ENCODE peak calls at places on chromosome 11, in five cellular contexts. One of them, this sample, is unnamed.

GRCh38 chr11:114196994-114197702 is 99.1 kb upstream of the NNMT start:
- DNase-seq in CD8-positive, alpha-beta memory T cell: no peak
- DNase-seq in astrocyte: no peak
- DNase-seq in CD4-positive, CD25-positive, alpha-beta regulatory T cell: no peak
- DNase-seq in PC-3: no peak
- DNase-seq in this sample: no peak

GRCh38 chr11:14189874-14190273 is 169.1 kb downstream of the RRAS2 start:
- DNase-seq in CD8-positive, alpha-beta memory T cell: no peak
- DNase-seq in astrocyte: no peak
- DNase-seq in CD4-positive, CD25-positive, alpha-beta regulatory T cell: no peak
- DNase-seq in PC-3: no peak
- DNase-seq in this sample: no peak

GRCh38 chr11:24705474-24705873 is 208.6 kb downstream of the LUZP2 start:
- DNase-seq in CD8-positive, alpha-beta memory T cell: no peak
- DNase-seq in astrocyte: no peak
- DNase-seq in CD4-positive, CD25-positive, alpha-beta regulatory T cell: no peak
- DNase-seq in PC-3: no peak
- DNase-seq in this sample: no peak

GRCh38 chr11:75233688-75234295 is 6.8 kb upstream of the TPBGL start:
- DNase-seq in CD8-positive, alpha-beta memory T cell: no peak
- DNase-seq in astrocyte: peak; percentile 41
- DNase-seq in CD4-positive, CD25-positive, alpha-beta regulatory T cell: no peak
- DNase-seq in PC-3: peak; percentile 77
- DNase-seq in this sample: peak; percentile 43

GRCh38 chr11:87901366-87901765 is 273.9 kb downstream of the RAB38 start:
- DNase-seq in CD8-positive, alpha-beta memory T cell: no peak
- DNase-seq in astrocyte: no peak
- DNase-seq in CD4-positive, CD25-positive, alpha-beta regulatory T cell: no peak
- DNase-seq in PC-3: no peak
- DNase-seq in this sample: no peak

GRCh38 chr11:3126901-3127691 is 38.0 kb downstream of the OSBPL5 start:
- DNase-seq in CD8-positive, alpha-beta memory T cell: peak; percentile 36
- DNase-seq in astrocyte: no peak
- DNase-seq in CD4-positive, CD25-positive, alpha-beta regulatory T cell: no peak
- DNase-seq in PC-3: no peak
- DNase-seq in this sample: no peak

GRCh38 chr11:7673724-7674434 is 579 bp upstream of the CYB5R2 start:
- DNase-seq in CD8-positive, alpha-beta memory T cell: no peak
- DNase-seq in astrocyte: no peak
- DNase-seq in CD4-positive, CD25-positive, alpha-beta regulatory T cell: no peak
- DNase-seq in PC-3: no peak
- DNase-seq in this sample: peak; percentile 16

GRCh38 chr11:31764186-31764730 is 46.9 kb downstream of the PAX6 start:
- DNase-seq in CD8-positive, alpha-beta memory T cell: no peak
- DNase-seq in astrocyte: no peak
- DNase-seq in CD4-positive, CD25-positive, alpha-beta regulatory T cell: no peak
- DNase-seq in PC-3: no peak
- DNase-seq in this sample: no peak

GRCh38 chr11:130150790-130151189 is 8.8 kb upstream of the ST14 start:
- DNase-seq in CD8-positive, alpha-beta memory T cell: no peak
- DNase-seq in astrocyte: no peak
- DNase-seq in CD4-positive, CD25-positive, alpha-beta regulatory T cell: no peak
- DNase-seq in PC-3: no peak
- DNase-seq in this sample: no peak

GRCh38 chr11:68206211-68206610 is 6.9 kb downstream of the KMT5B start:
- DNase-seq in CD8-positive, alpha-beta memory T cell: no peak
- DNase-seq in astrocyte: peak; percentile 32
- DNase-seq in CD4-positive, CD25-positive, alpha-beta regulatory T cell: peak; percentile 60
- DNase-seq in PC-3: peak; percentile 91
- DNase-seq in this sample: peak; percentile 65

GRCh38 chr11:92376146-92376599 is 151.6 kb downstream of the FAT3 start:
- DNase-seq in CD8-positive, alpha-beta memory T cell: no peak
- DNase-seq in astrocyte: peak; percentile 93
- DNase-seq in CD4-positive, CD25-positive, alpha-beta regulatory T cell: no peak
- DNase-seq in PC-3: no peak
- DNase-seq in this sample: peak; percentile 12

GRCh38 chr11:13042873-13043338 is 33.8 kb downstream of the RASSF10 start:
- DNase-seq in CD8-positive, alpha-beta memory T cell: no peak
- DNase-seq in astrocyte: no peak
- DNase-seq in CD4-positive, CD25-positive, alpha-beta regulatory T cell: no peak
- DNase-seq in PC-3: no peak
- DNase-seq in this sample: no peak

GRCh38 chr11:63866211-63866610 is 27.3 kb downstream of the MARK2 start:
- DNase-seq in CD8-positive, alpha-beta memory T cell: peak; percentile 88
- DNase-seq in astrocyte: peak; percentile 59
- DNase-seq in CD4-positive, CD25-positive, alpha-beta regulatory T cell: peak; percentile 82
- DNase-seq in PC-3: peak; percentile 42
- DNase-seq in this sample: peak; percentile 55

GRCh38 chr11:108511851-108512474 is 13.8 kb upstream of the POGLUT3 start:
- DNase-seq in CD8-positive, alpha-beta memory T cell: no peak
- DNase-seq in astrocyte: peak; percentile 87
- DNase-seq in CD4-positive, CD25-positive, alpha-beta regulatory T cell: no peak
- DNase-seq in PC-3: peak; percentile 26
- DNase-seq in this sample: peak; percentile 94

GRCh38 chr11:99244613-99245012 is 223.9 kb downstream of the CNTN5 start:
- DNase-seq in CD8-positive, alpha-beta memory T cell: no peak
- DNase-seq in astrocyte: peak; percentile 56
- DNase-seq in CD4-positive, CD25-positive, alpha-beta regulatory T cell: no peak
- DNase-seq in PC-3: peak; percentile 13
- DNase-seq in this sample: no peak

GRCh38 chr11:130498181-130498580 is 49.7 kb downstream of the ADAMTS15 start:
- DNase-seq in CD8-positive, alpha-beta memory T cell: no peak
- DNase-seq in astrocyte: no peak
- DNase-seq in CD4-positive, CD25-positive, alpha-beta regulatory T cell: no peak
- DNase-seq in PC-3: no peak
- DNase-seq in this sample: no peak

GRCh38 chr11:124656759-124657627 is 16.5 kb downstream of the SIAE start:
- DNase-seq in CD8-positive, alpha-beta memory T cell: no peak
- DNase-seq in astrocyte: peak; percentile 61
- DNase-seq in CD4-positive, CD25-positive, alpha-beta regulatory T cell: no peak
- DNase-seq in PC-3: no peak
- DNase-seq in this sample: peak; percentile 80

GRCh38 chr11:35487532-35488078 is 37.8 kb downstream of the PAMR1 start:
- DNase-seq in CD8-positive, alpha-beta memory T cell: no peak
- DNase-seq in astrocyte: peak; percentile 57
- DNase-seq in CD4-positive, CD25-positive, alpha-beta regulatory T cell: no peak
- DNase-seq in PC-3: peak; percentile 69
- DNase-seq in this sample: peak; percentile 39

GRCh38 chr11:91776660-91777059 is 448.0 kb upstream of the FAT3 start:
- DNase-seq in CD8-positive, alpha-beta memory T cell: no peak
- DNase-seq in astrocyte: no peak
- DNase-seq in CD4-positive, CD25-positive, alpha-beta regulatory T cell: no peak
- DNase-seq in PC-3: no peak
- DNase-seq in this sample: no peak

GRCh38 chr11:101446238-101446637 is 137.6 kb downstream of the TRPC6 start:
- DNase-seq in CD8-positive, alpha-beta memory T cell: no peak
- DNase-seq in astrocyte: peak; percentile 44
- DNase-seq in CD4-positive, CD25-positive, alpha-beta regulatory T cell: no peak
- DNase-seq in PC-3: peak; percentile 94
- DNase-seq in this sample: peak; percentile 51

GRCh38 chr11:68200639-68201038 is 12.5 kb downstream of the KMT5B start:
- DNase-seq in CD8-positive, alpha-beta memory T cell: no peak
- DNase-seq in astrocyte: peak; percentile 40
- DNase-seq in CD4-positive, CD25-positive, alpha-beta regulatory T cell: no peak
- DNase-seq in PC-3: no peak
- DNase-seq in this sample: peak; percentile 26

GRCh38 chr11:106627694-106628093 is 390.6 kb downstream of the GUCY1A2 start:
- DNase-seq in CD8-positive, alpha-beta memory T cell: no peak
- DNase-seq in astrocyte: no peak
- DNase-seq in CD4-positive, CD25-positive, alpha-beta regulatory T cell: no peak
- DNase-seq in PC-3: no peak
- DNase-seq in this sample: peak; percentile 44

GRCh38 chr11:66328036-66328306 is 8.3 kb downstream of the RIN1 start:
- DNase-seq in CD8-positive, alpha-beta memory T cell: peak; percentile 76
- DNase-seq in astrocyte: no peak
- DNase-seq in CD4-positive, CD25-positive, alpha-beta regulatory T cell: no peak
- DNase-seq in PC-3: no peak
- DNase-seq in this sample: peak; percentile 40

GRCh38 chr11:62439785-62440602 is 21.2 kb downstream of the SCGB1A1 start:
- DNase-seq in CD8-positive, alpha-beta memory T cell: no peak
- DNase-seq in astrocyte: peak; percentile 80
- DNase-seq in CD4-positive, CD25-positive, alpha-beta regulatory T cell: no peak
- DNase-seq in PC-3: peak; percentile 56
- DNase-seq in this sample: no peak

GRCh38 chr11:108697872-108698473 is 33.1 kb downstream of the DDX10 start:
- DNase-seq in CD8-positive, alpha-beta memory T cell: peak; percentile 48
- DNase-seq in astrocyte: peak; percentile 59
- DNase-seq in CD4-positive, CD25-positive, alpha-beta regulatory T cell: peak; percentile 37
- DNase-seq in PC-3: peak; percentile 79
- DNase-seq in this sample: peak; percentile 79

GRCh38 chr11:33551051-33551450 is 149.6 kb downstream of the C11orf91 start:
- DNase-seq in CD8-positive, alpha-beta memory T cell: no peak
- DNase-seq in astrocyte: no peak
- DNase-seq in CD4-positive, CD25-positive, alpha-beta regulatory T cell: no peak
- DNase-seq in PC-3: no peak
- DNase-seq in this sample: no peak

GRCh38 chr11:11306855-11307254 is 46.2 kb downstream of the CSNK2A3 start:
- DNase-seq in CD8-positive, alpha-beta memory T cell: no peak
- DNase-seq in astrocyte: no peak
- DNase-seq in CD4-positive, CD25-positive, alpha-beta regulatory T cell: no peak
- DNase-seq in PC-3: no peak
- DNase-seq in this sample: no peak

GRCh38 chr11:27720277-27720830 is 20.1 kb upstream of the BDNF start:
- DNase-seq in CD8-positive, alpha-beta memory T cell: no peak
- DNase-seq in astrocyte: no peak
- DNase-seq in CD4-positive, CD25-positive, alpha-beta regulatory T cell: no peak
- DNase-seq in PC-3: peak; percentile 28
- DNase-seq in this sample: peak; percentile 29

GRCh38 chr11:134393638-134394037 is 18.4 kb downstream of the B3GAT1 start:
- DNase-seq in CD8-positive, alpha-beta memory T cell: no peak
- DNase-seq in astrocyte: no peak
- DNase-seq in CD4-positive, CD25-positive, alpha-beta regulatory T cell: no peak
- DNase-seq in PC-3: peak; percentile 6
- DNase-seq in this sample: no peak

GRCh38 chr11:67492801-67493547 is 10.1 kb downstream of the AIP start:
- DNase-seq in CD8-positive, alpha-beta memory T cell: no peak
- DNase-seq in astrocyte: no peak
- DNase-seq in CD4-positive, CD25-positive, alpha-beta regulatory T cell: no peak
- DNase-seq in PC-3: no peak
- DNase-seq in this sample: no peak

GRCh38 chr11:31646206-31646605 is 136.6 kb downstream of the ELP4 start:
- DNase-seq in CD8-positive, alpha-beta memory T cell: no peak
- DNase-seq in astrocyte: peak; percentile 49
- DNase-seq in CD4-positive, CD25-positive, alpha-beta regulatory T cell: no peak
- DNase-seq in PC-3: no peak
- DNase-seq in this sample: peak; percentile 82

GRCh38 chr11:64048042-64048854 is 12.5 kb downstream of the FLRT1 start:
- DNase-seq in CD8-positive, alpha-beta memory T cell: no peak
- DNase-seq in astrocyte: no peak
- DNase-seq in CD4-positive, CD25-positive, alpha-beta regulatory T cell: no peak
- DNase-seq in PC-3: no peak
- DNase-seq in this sample: no peak

GRCh38 chr11:67438121-67438902 is 830 bp upstream of the PTPRCAP start:
- DNase-seq in CD8-positive, alpha-beta memory T cell: peak; percentile 87
- DNase-seq in astrocyte: no peak
- DNase-seq in CD4-positive, CD25-positive, alpha-beta regulatory T cell: peak; percentile 76
- DNase-seq in PC-3: no peak
- DNase-seq in this sample: no peak

DNA sequence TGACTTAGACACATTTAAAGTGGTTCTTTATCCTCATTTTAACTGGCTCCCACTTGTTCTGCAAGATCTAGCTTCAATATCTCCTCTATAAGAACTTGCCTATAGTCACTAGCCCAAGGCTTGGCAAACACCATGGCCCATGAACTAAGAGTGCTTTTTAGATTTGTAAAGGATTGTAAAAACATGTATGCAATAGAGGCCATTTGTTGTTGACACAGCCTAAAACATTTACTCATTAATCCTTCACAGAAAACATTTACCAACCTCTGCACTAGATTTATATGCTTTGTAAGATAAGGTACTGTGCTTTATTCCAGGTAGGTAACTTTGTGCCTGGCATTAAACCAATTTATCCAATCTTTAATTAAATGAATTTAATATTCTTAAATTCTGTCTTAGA is 5.5 kb downstream of the HYLS1 start:
- DNase-seq in CD8-positive, alpha-beta memory T cell: no peak
- DNase-seq in astrocyte: no peak
- DNase-seq in CD4-positive, CD25-positive, alpha-beta regulatory T cell: no peak
- DNase-seq in PC-3: peak; percentile 53
- DNase-seq in this sample: no peak
- H3K36me3 ChIP-seq in CD8-positive, alpha-beta memory T cell: peaks cover 10% of the 10 kb centered on the region
- H3K36me3 ChIP-seq in astrocyte: peaks cover 16% of the 10 kb centered on the region
- H3K36me3 ChIP-seq in CD4-positive, CD25-positive, alpha-beta regulatory T cell: peaks cover 24% of the 10 kb centered on the region
- H3K36me3 ChIP-seq in PC-3: peaks cover 54% of the 10 kb centered on the region
- H3K36me3 ChIP-seq in this sample: peaks cover 5% of the 10 kb centered on the region

GRCh38 chr11:46387456-46387855 is 4.1 kb downstream of the CHRM4 start:
- DNase-seq in CD8-positive, alpha-beta memory T cell: no peak
- DNase-seq in astrocyte: no peak
- DNase-seq in CD4-positive, CD25-positive, alpha-beta regulatory T cell: no peak
- DNase-seq in PC-3: no peak
- DNase-seq in this sample: no peak

GRCh38 chr11:46387919-46388618 is 3.5 kb downstream of the CHRM4 start:
- DNase-seq in CD8-positive, alpha-beta memory T cell: no peak
- DNase-seq in astrocyte: no peak
- DNase-seq in CD4-positive, CD25-positive, alpha-beta regulatory T cell: no peak
- DNase-seq in PC-3: no peak
- DNase-seq in this sample: no peak

GRCh38 chr11:46389450-46390330 is 1.9 kb downstream of the CHRM4 start:
- DNase-seq in CD8-positive, alpha-beta memory T cell: no peak
- DNase-seq in astrocyte: no peak
- DNase-seq in CD4-positive, CD25-positive, alpha-beta regulatory T cell: no peak
- DNase-seq in PC-3: peak; percentile 75
- DNase-seq in this sample: peak; percentile 23

GRCh38 chr11:46390331-46391171 is 1.0 kb downstream of the CHRM4 start:
- DNase-seq in CD8-positive, alpha-beta memory T cell: no peak
- DNase-seq in astrocyte: no peak
- DNase-seq in CD4-positive, CD25-positive, alpha-beta regulatory T cell: no peak
- DNase-seq in PC-3: no peak
- DNase-seq in this sample: no peak

GRCh38 chr11:46388619-46389449 is 2.7 kb downstream of the CHRM4 start:
- DNase-seq in CD8-positive, alpha-beta memory T cell: no peak
- DNase-seq in astrocyte: no peak
- DNase-seq in CD4-positive, CD25-positive, alpha-beta regulatory T cell: no peak
- DNase-seq in PC-3: no peak
- DNase-seq in this sample: no peak
- H3K4me3 ChIP-seq in CD8-positive, alpha-beta memory T cell: no peak overlapping the region
- H3K4me3 ChIP-seq in astrocyte: peak overlapping the region; percentile 57
- H3K4me3 ChIP-seq in CD4-positive, CD25-positive, alpha-beta regulatory T cell: no peak overlapping the region
- H3K4me3 ChIP-seq in PC-3: peak overlapping the region; percentile 69
- H3K4me3 ChIP-seq in this sample: no peak overlapping the region

DNA sequence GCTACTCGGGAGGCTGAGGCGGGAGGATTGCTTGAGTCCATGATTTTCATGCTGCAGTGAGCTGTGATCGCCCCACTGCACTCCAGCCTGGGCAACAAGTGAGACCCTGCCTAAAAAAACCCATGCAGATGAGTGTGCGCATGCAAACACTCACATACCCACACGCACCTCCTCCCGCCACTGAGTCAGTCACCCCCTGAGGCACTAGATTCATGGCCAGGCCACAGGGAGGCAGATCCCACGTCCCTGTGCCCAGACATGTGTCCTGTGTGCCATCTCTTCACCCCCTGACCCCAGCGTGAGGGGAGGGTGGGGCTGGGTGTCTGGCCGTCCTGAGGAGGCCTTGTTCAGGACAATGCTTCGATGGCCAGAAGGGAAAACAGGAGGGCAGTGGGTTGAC is 15.5 kb downstream of the RELT start:
- DNase-seq in CD8-positive, alpha-beta memory T cell: no peak
- DNase-seq in astrocyte: no peak
- DNase-seq in CD4-positive, CD25-positive, alpha-beta regulatory T cell: no peak
- DNase-seq in PC-3: no peak
- DNase-seq in this sample: peak; percentile 10
- H3K36me3 ChIP-seq in CD8-positive, alpha-beta memory T cell: no peaks in the 10 kb centered on the region
- H3K36me3 ChIP-seq in astrocyte: no peaks in the 10 kb centered on the region
- H3K36me3 ChIP-seq in CD4-positive, CD25-positive, alpha-beta regulatory T cell: peaks cover 6% of the 10 kb centered on the region
- H3K36me3 ChIP-seq in PC-3: peaks cover 22% of the 10 kb centered on the region
- H3K36me3 ChIP-seq in this sample: peaks cover 20% of the 10 kb centered on the region

GRCh38 chr11:118909619-118910308 is 16.0 kb downstream of the BCL9L start:
- DNase-seq in CD8-positive, alpha-beta memory T cell: no peak
- DNase-seq in astrocyte: no peak
- DNase-seq in CD4-positive, CD25-positive, alpha-beta regulatory T cell: no peak
- DNase-seq in PC-3: no peak
- DNase-seq in this sample: no peak
- H3K4me3 ChIP-seq in CD8-positive, alpha-beta memory T cell: peak overlapping the region; percentile 19
- H3K4me3 ChIP-seq in astrocyte: peak overlapping the region; percentile 48
- H3K4me3 ChIP-seq in CD4-positive, CD25-positive, alpha-beta regulatory T cell: no peak overlapping the region
- H3K4me3 ChIP-seq in PC-3: peak overlapping the region; percentile 61
- H3K4me3 ChIP-seq in this sample: peak overlapping the region; percentile 8

This sample was measured in bronchial epithelial cell.